ENCODE peak calls at places on chromosomes 12 and 14, in nine cellular contexts. K is bronchial epithelial cell, V is fibroblast of mammary gland, A is mammary epithelial cell, I is A549, L is sigmoid colon, J is adrenal gland, O is IMR-90, X is BJ. Z is an unnamed sample.

GRCh38 chr12:114400395-114400794 is 5.5 kb downstream of the TBX5 start:
- DNase-seq in I (no peak), O (peak), V (peak), J (no peak), L (peak), A (no peak), K (no peak), X (no peak), Z (no peak)

GRCh38 chr14:104579507-104579906 is at the start of gene C14orf180:
- DNase-seq in X (no peak), K (no peak), O (no peak), V (no peak), A (no peak), I (no peak), L (no peak), J (peak), Z (no peak)

GRCh38 chr12:6278439-6279255 is 31.8 kb upstream of the PLEKHG6 start:
- DNase-seq in I (peak), X (no peak), O (peak), J (peak), V (peak), K (peak), L (peak), A (peak), Z (peak)

GRCh38 chr12:34405286-34406227 is 383.3 kb downstream of the ALG10 start:
- DNase-seq in K (no peak), I (no peak), X (no peak), A (no peak), V (no peak), O (no peak), J (peak), L (peak), Z (no peak)

GRCh38 chr12:117926391-117926899 is 42.3 kb downstream of the KSR2 start:
- DNase-seq in J (no peak), K (no peak), V (no peak), O (no peak), A (no peak), L (no peak), X (no peak), I (no peak), Z (no peak)

GRCh38 chr12:117114784-117115183 is 15.6 kb upstream of the TESC start:
- DNase-seq in X (no peak), V (no peak), A (no peak), L (no peak), K (no peak), J (no peak), O (no peak), I (no peak), Z (no peak)

GRCh38 chr12:33438890-33439586 is 581 bp downstream of the SYT10 start:
- DNase-seq in I (no peak), O (no peak), L (no peak), J (no peak), X (no peak), A (peak), K (no peak), V (peak), Z (no peak)

GRCh38 chr12:110796952-110797351 is 49.8 kb upstream of the CCDC63 start:
- DNase-seq in L (no peak), X (no peak), A (peak), V (no peak), K (peak), J (no peak), O (no peak), I (no peak), Z (no peak)

GRCh38 chr12:61916856-61917255 is 343.3 kb upstream of the USP15 start:
- DNase-seq in A (no peak), V (no peak), K (peak), O (no peak), X (no peak), L (no peak), I (no peak), J (no peak), Z (no peak)

GRCh38 chr12:120138366-120138765 is 21.8 kb upstream of the RAB35 start:
- DNase-seq in A (no peak), V (no peak), J (no peak), K (no peak), O (no peak), I (no peak), L (no peak), X (no peak), Z (no peak)

GRCh38 chr12:41882144-41882805 is 262.4 kb downstream of the GXYLT1 start:
- DNase-seq in A (no peak), O (no peak), I (no peak), V (no peak), X (no peak), K (no peak), J (no peak), L (no peak), Z (no peak)

GRCh38 chr12:85833558-85833957 is 2.7 kb downstream of the RASSF9 start:
- DNase-seq in J (no peak), A (no peak), K (no peak), V (no peak), X (no peak), O (no peak), I (no peak), L (no peak), Z (no peak)

GRCh38 chr12:71955946-71956345 is 17.3 kb downstream of the TPH2 start:
- DNase-seq in A (no peak), X (peak), I (no peak), L (no peak), K (peak), J (no peak), V (peak), O (peak), Z (no peak)

GRCh38 chr14:98711453-98711852 is 560.5 kb downstream of the BCL11B start:
- DNase-seq in L (no peak), J (no peak), A (no peak), V (no peak), O (no peak), I (no peak), X (no peak), K (peak), Z (no peak)

GRCh38 chr12:42568952-42569916 is 20.3 kb downstream of the PRICKLE1 start:
- DNase-seq in V (peak), L (no peak), X (peak), O (peak), I (peak), J (no peak), A (peak), K (peak), Z (peak)

GRCh38 chr14:38101679-38102078 is 106.0 kb upstream of the SSTR1 start:
- DNase-seq in I (no peak), K (no peak), J (no peak), X (no peak), V (no peak), A (no peak), L (no peak), O (no peak), Z (no peak)

GRCh38 chr12:11561416-11561815 is 88.1 kb upstream of the ETV6 start:
- DNase-seq in I (no peak), J (no peak), O (no peak), V (no peak), A (no peak), L (no peak), X (no peak), K (no peak), Z (no peak)

GRCh38 chr12:47097276-47097896 is 17.6 kb upstream of the AMIGO2 start:
- DNase-seq in A (peak), K (peak), J (no peak), L (no peak), O (peak), I (peak), V (no peak), X (no peak), Z (peak)

GRCh38 chr14:52020866-52021717 is 31.7 kb downstream of the RTRAF start:
- DNase-seq in I (no peak), K (no peak), A (no peak), V (no peak), J (no peak), O (no peak), X (no peak), L (no peak), Z (peak)

GRCh38 chr12:120903382-120903817 is 758 bp downstream of the SPPL3 start:
- DNase-seq in A (peak), I (peak), O (peak), V (peak), J (peak), K (peak), L (peak), X (no peak), Z (peak)

GRCh38 chr12:28974166-28974565 is 174.9 kb upstream of the FAR2 start:
- DNase-seq in A (no peak), I (no peak), V (peak), J (no peak), K (no peak), O (peak), X (no peak), L (no peak), Z (no peak)

GRCh38 chr14:49999826-50000214 is 106.9 kb downstream of the ARF6 start:
- DNase-seq in V (no peak), K (no peak), O (no peak), I (no peak), X (no peak), L (no peak), J (no peak), A (no peak), Z (no peak)

GRCh38 chr12:49615725-49616124 is 7.6 kb upstream of the PRPF40B start:
- DNase-seq in I (peak), J (no peak), K (peak), A (peak), V (peak), O (peak), X (peak), L (no peak), Z (peak)

GRCh38 chr14:90355540-90356518 is 24.1 kb upstream of the NRDE2 start:
- DNase-seq in V (peak), X (no peak), L (no peak), J (no peak), O (no peak), A (no peak), K (peak), I (no peak), Z (no peak)

GRCh38 chr14:70640938-70641547 is 673 bp upstream of the TTC9 start:
- DNase-seq in I (peak), A (peak), J (peak), L (peak), V (peak), K (peak), O (peak), X (no peak), Z (peak)

GRCh38 chr14:104139460-104140212 is 1.2 kb downstream of the KIF26A start:
- DNase-seq in K (no peak), O (no peak), I (no peak), L (peak), A (no peak), V (no peak), J (peak), X (no peak), Z (no peak)

GRCh38 chr12:50901685-50902113 is 50.6 kb upstream of the HIGD1C start:
- DNase-seq in J (no peak), I (no peak), X (no peak), O (no peak), V (no peak), K (no peak), A (no peak), L (no peak), Z (no peak)

GRCh38 chr12:29253916-29254625 is 105.0 kb downstream of the FAR2 start:
- DNase-seq in X (no peak), V (peak), A (no peak), O (no peak), K (no peak), J (no peak), I (no peak), L (no peak), Z (no peak)

GRCh38 chr12:107684990-107685359 is 624 bp upstream of the PWP1 start:
- DNase-seq in X (peak), O (peak), K (peak), L (no peak), A (peak), J (no peak), V (peak), I (peak), Z (peak)

GRCh38 chr12:18502422-18502821 is 235.4 kb downstream of the PLCZ1 start:
- DNase-seq in K (no peak), A (no peak), O (no peak), J (no peak), X (no peak), I (no peak), L (no peak), V (no peak), Z (no peak)

GRCh38 chr12:76480800-76481199 is 78.8 kb downstream of the OSBPL8 start:
- DNase-seq in I (no peak), J (no peak), K (no peak), L (no peak), X (no peak), V (no peak), A (no peak), O (no peak), Z (no peak)

GRCh38 chr12:64621257-64621942 is 11.1 kb downstream of the RASSF3 start:
- DNase-seq in A (peak), K (no peak), I (no peak), J (no peak), O (peak), L (no peak), V (peak), X (peak), Z (peak)

GRCh38 chr12:82019533-82019932 is 260.4 kb upstream of the PPFIA2 start:
- DNase-seq in X (no peak), K (peak), V (peak), I (peak), A (no peak), J (no peak), O (no peak), L (no peak), Z (peak)

DNA sequence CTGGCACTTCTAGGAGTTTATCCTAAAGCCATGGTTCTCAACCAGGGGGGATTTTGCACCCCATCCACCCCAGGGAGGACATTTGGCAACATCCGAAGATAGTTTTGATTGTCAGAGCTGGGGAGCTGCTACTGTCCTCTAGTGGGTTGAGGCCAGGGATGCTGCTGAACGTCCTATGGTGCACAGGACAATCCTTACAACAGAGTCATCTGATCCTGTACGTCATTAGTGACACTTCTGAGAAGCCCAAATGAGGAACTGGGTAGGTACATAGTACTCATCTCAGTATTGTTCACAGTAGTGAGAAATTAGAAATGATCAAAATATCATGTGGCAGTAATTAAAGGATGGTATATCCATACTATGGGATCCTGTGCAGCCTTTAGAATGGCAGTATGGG is 185.1 kb downstream of the CHST11 start:
- DNase-seq in I (no peak), O (no peak), K (no peak), X (no peak), L (no peak), V (no peak), A (no peak), J (no peak), Z (no peak)
- TF ChIP-seq CTCF in I (no peak), O (no peak), K (no peak), X (no peak), L (no peak), V (no peak), A (no peak), J (no peak), Z (no peak)

GRCh38 chr12:15910864-15911696 is at the start of gene DERA:
- DNase-seq in V (peak), J (peak), I (peak), O (peak), K (peak), A (peak), L (peak), X (peak), Z (peak)

DNA sequence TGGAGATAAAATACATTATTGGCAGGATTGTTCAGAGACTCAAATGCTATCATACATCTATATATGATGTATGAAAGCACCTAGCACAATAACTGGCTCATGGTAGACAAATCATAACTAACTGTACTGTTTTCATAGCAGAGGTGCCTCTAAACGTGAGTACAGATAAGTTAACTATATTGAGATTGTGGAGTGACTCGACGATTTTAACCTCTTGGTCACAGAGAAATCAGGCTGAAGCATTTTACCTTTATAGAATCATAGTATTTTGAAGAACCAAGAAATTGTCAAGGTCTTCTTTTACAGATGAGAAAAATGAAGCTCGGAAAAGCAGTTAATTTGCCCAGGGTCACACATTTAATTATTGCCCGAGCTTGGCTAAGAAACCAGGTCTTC is 666 bp upstream of the DERA start:
- DNase-seq in K (no peak), O (no peak), X (no peak), A (no peak), V (no peak), J (no peak), I (no peak), L (no peak), Z (no peak)
- H3K4me3 ChIP-seq in K (no peak), O (peak), X (no peak), A (no peak), V (no peak), J (no peak), I (peak), L (peak), Z (no peak)

GRCh38 chr12:26264215-26264838 is 69.0 kb downstream of the SSPN start:
- DNase-seq in J (no peak), K (peak), L (no peak), X (no peak), A (peak), I (no peak), O (no peak), V (peak), Z (no peak)
- TF ChIP-seq CTCF in J (no peak), K (peak), L (no peak), X (peak), A (peak), I (no peak), O (no peak), V (peak), Z (peak)

GRCh38 chr14:60641722-60642269 is 7.5 kb downstream of the SIX1 start:
- DNase-seq in L (no peak), X (no peak), J (no peak), K (no peak), V (no peak), A (no peak), I (no peak), O (no peak), Z (no peak)
- H3K4me3 ChIP-seq in L (no peak), X (no peak), J (no peak), K (no peak), V (no peak), A (no peak), I (no peak), O (no peak), Z (no peak)

GRCh38 chr14:67515386-67516079 is 17.6 kb upstream of the PLEKHH1 start:
- DNase-seq in V (no peak), K (no peak), L (no peak), X (no peak), A (no peak), O (no peak), J (peak), I (no peak), Z (peak)

GRCh38 chr14:67516679-67517078 is 16.4 kb upstream of the PLEKHH1 start:
- DNase-seq in O (no peak), I (no peak), A (no peak), K (no peak), V (no peak), L (no peak), J (no peak), X (no peak), Z (no peak)

GRCh38 chr14:67519406-67519805 is 13.7 kb upstream of the PLEKHH1 start:
- DNase-seq in V (no peak), K (no peak), A (no peak), X (no peak), J (no peak), I (no peak), O (no peak), L (no peak), Z (no peak)

GRCh38 chr14:67514650-67515385 is 18.3 kb upstream of the PLEKHH1 start:
- DNase-seq in K (no peak), O (peak), A (no peak), L (peak), I (no peak), X (no peak), J (peak), V (peak), Z (peak)

DNA sequence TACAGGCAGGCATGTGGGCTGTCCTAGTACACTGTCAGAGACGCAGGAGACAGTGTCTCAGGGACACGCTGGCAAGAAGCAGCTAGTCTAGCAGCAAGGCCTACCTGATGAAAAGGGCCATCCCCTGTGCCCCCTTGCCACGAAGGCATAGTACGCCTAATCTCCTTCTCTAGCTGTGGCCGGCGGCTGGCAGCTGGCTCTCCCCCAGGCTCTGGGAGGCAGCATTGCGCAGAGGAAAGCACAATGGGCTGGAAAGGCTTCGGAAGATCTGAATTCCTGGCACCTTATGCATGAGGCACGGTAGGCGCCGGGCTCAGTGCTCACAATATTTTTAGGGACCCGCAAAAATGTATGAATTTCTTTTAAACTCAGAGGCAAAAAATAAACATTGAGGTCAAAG is 16.0 kb upstream of the PLEKHH1 start:
- DNase-seq in K (peak), A (no peak), J (peak), X (no peak), I (no peak), O (no peak), L (peak), V (no peak), Z (peak)
- TF ChIP-seq CTCF in K (peak), A (peak), J (peak), X (no peak), I (no peak), O (peak), L (no peak), V (no peak), Z (peak)

GRCh38 chr12:132461526-132461925 is 28.4 kb upstream of the FBRSL1 start:
- DNase-seq in K (no peak), O (no peak), V (no peak), A (no peak), L (no peak), J (no peak), I (no peak), X (no peak), Z (no peak)
- H3K4me3 ChIP-seq in K (no peak), O (no peak), V (no peak), A (no peak), L (no peak), J (no peak), I (no peak), X (no peak), Z (no peak)

GRCh38 chr14:39474416-39474911 is 42.2 kb upstream of the FBXO33 start:
- DNase-seq in I (no peak), J (no peak), X (no peak), V (no peak), K (no peak), L (no peak), A (no peak), O (no peak), Z (no peak)

GRCh38 chr14:39467889-39468524 is 35.8 kb upstream of the FBXO33 start:
- DNase-seq in X (no peak), O (peak), A (peak), V (peak), L (no peak), I (peak), J (no peak), K (peak), Z (peak)

GRCh38 chr14:39472078-39472477 is 39.8 kb upstream of the FBXO33 start:
- DNase-seq in J (no peak), L (no peak), O (no peak), K (no peak), I (no peak), A (no peak), X (no peak), V (no peak), Z (no peak)

GRCh38 chr14:39469094-39469710 is 37.0 kb upstream of the FBXO33 start:
- DNase-seq in I (peak), V (peak), J (no peak), X (no peak), L (no peak), O (no peak), A (no peak), K (no peak), Z (peak)
- TF ChIP-seq CTCF in I (no peak), V (peak), J (no peak), X (no peak), L (no peak), O (peak), A (no peak), K (no peak), Z (peak)

GRCh38 chr14:69574954-69575295 is 254 bp upstream of the CCDC177 start:
- DNase-seq in A (no peak), K (no peak), I (no peak), J (no peak), O (no peak), X (no peak), V (no peak), L (no peak), Z (no peak)
- H3K4me3 ChIP-seq in A (no peak), K (no peak), I (no peak), J (no peak), O (no peak), X (no peak), V (no peak), L (no peak), Z (no peak)

DNA sequence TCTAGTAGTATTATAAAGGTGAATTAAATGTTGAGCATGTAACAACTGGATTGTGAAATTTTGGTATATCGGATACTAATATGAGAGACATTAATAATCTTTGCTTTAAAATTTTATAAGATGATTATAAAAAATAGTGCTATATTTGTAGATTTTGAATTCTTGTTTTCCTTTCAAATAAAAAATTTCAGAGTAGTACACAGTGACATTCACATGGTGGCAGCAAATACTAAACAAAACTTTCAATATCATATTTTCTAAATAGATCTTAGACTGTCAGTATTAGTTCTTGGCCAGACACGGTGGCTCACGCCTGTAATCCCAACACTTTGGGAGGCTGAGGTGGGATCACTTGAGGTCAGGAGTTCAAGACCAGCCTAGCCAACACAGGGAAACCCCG is 166.0 kb downstream of the NAV3 start:
- DNase-seq in L (no peak), J (no peak), V (no peak), O (no peak), A (no peak), I (no peak), K (no peak), X (no peak), Z (no peak)
- TF ChIP-seq CTCF in L (no peak), J (no peak), V (no peak), O (no peak), A (no peak), I (no peak), K (no peak), X (no peak), Z (no peak)

GRCh38 chr12:124786065-124786964 is 77.3 kb downstream of the SCARB1 start:
- DNase-seq in K (peak), A (peak), O (peak), V (peak), J (peak), L (peak), I (peak), X (no peak), Z (peak)
- H3K4me3 ChIP-seq in K (peak), A (no peak), O (peak), V (peak), J (no peak), L (peak), I (no peak), X (peak), Z (peak)

Z was measured in fibroblast of pulmonary artery.